ENCODE peak calls at places on chromosomes 4 and X, in nine cellular contexts. Y is ovary, O is tibial artery, Z is AG09309, R is stomach, G is psoas muscle, W is mucosa of descending colon, H is cardiac fibroblast, L is A549. E is an unnamed sample.

GRCh38 chr4:7183780-7184460 is 8.4 kb upstream of the SORCS2 start:
- DNase-seq in Y (no peak), O (peak), Z (no peak), R (no peak), G (no peak), W (no peak), H (no peak), L (no peak), E (no peak)

GRCh38 chr4:185359767-185360446 is 35.8 kb downstream of the LRP2BP start:
- DNase-seq in Y (no peak), O (no peak), Z (peak), R (no peak), G (no peak), W (no peak), H (peak), L (no peak), E (peak)

GRCh38 chr4:174136013-174136412 is 147.5 kb downstream of the FBXO8 start:
- DNase-seq in Y (no peak), O (no peak), Z (no peak), R (no peak), G (no peak), W (no peak), H (peak), L (no peak), E (peak)

GRCh38 chrX:47807548-47807947 is 29.2 kb upstream of the ZNF81 start:
- DNase-seq in Y (no peak), O (no peak), Z (no peak), R (no peak), G (no peak), W (no peak), H (no peak), L (no peak), E (peak)

GRCh38 chrX:10833299-10834169 is 213.1 kb upstream of the MID1 start:
- DNase-seq in Y (peak), O (peak), Z (no peak), R (peak), G (no peak), W (peak), H (peak), L (no peak), E (peak)

GRCh38 chrX:926070-926469 is 286.4 kb downstream of the CRLF2 start:
- DNase-seq in Y (no peak), O (no peak), Z (no peak), R (no peak), G (no peak), W (no peak), H (no peak), L (no peak), E (no peak)

GRCh38 chr4:100189820-100190642 is at the start of gene DDIT4L:
- DNase-seq in Y (peak), O (peak), Z (no peak), R (peak), G (peak), W (peak), H (peak), L (peak), E (peak)

GRCh38 chr4:129603241-129603931 is 507.4 kb downstream of the C4orf33 start:
- DNase-seq in Y (no peak), O (no peak), Z (no peak), R (no peak), G (no peak), W (no peak), H (no peak), L (no peak), E (no peak)

GRCh38 chrX:71282514-71283408 is 674 bp upstream of the NONO start:
- DNase-seq in Y (no peak), O (no peak), Z (no peak), R (no peak), G (no peak), W (no peak), H (peak), L (peak), E (no peak)

GRCh38 chr4:153427363-153428071 is 38.6 kb upstream of the TMEM131L start:
- DNase-seq in Y (no peak), O (no peak), Z (peak), R (no peak), G (no peak), W (no peak), H (peak), L (no peak), E (no peak)

GRCh38 chr4:145298885-145299284 is 118.5 kb upstream of the OTUD4 start:
- DNase-seq in Y (no peak), O (no peak), Z (no peak), R (peak), G (no peak), W (no peak), H (no peak), L (no peak), E (no peak)

GRCh38 chr4:181503800-181504364 is 739.3 kb upstream of the TENM3 start:
- DNase-seq in Y (no peak), O (no peak), Z (no peak), R (no peak), G (no peak), W (no peak), H (no peak), L (no peak), E (no peak)

GRCh38 chrX:106905064-106905708 is 2.0 kb upstream of the RIPPLY1 start:
- DNase-seq in Y (no peak), O (no peak), Z (no peak), R (no peak), G (no peak), W (no peak), H (no peak), L (no peak), E (no peak)

GRCh38 chrX:115988825-115989224 is 181.7 kb upstream of the AGTR2 start:
- DNase-seq in Y (no peak), O (no peak), Z (no peak), R (no peak), G (no peak), W (no peak), H (peak), L (no peak), E (peak)

GRCh38 chr4:56182356-56182755 is 204.9 kb downstream of the AASDH start:
- DNase-seq in Y (no peak), O (no peak), Z (no peak), R (no peak), G (no peak), W (no peak), H (peak), L (no peak), E (no peak)

GRCh38 chr4:122119739-122120138 is 32.4 kb upstream of the BLTP1 start:
- DNase-seq in Y (no peak), O (no peak), Z (no peak), R (no peak), G (no peak), W (no peak), H (no peak), L (no peak), E (no peak)

GRCh38 chr4:5338511-5338910 is 287.2 kb downstream of the STK32B start:
- DNase-seq in Y (no peak), O (no peak), Z (no peak), R (no peak), G (no peak), W (no peak), H (no peak), L (no peak), E (no peak)

GRCh38 chr4:42074294-42074693 is 78.2 kb downstream of the BEND4 start:
- DNase-seq in Y (no peak), O (no peak), Z (no peak), R (no peak), G (no peak), W (no peak), H (no peak), L (no peak), E (peak)

GRCh38 chr4:169220854-169221311 is 49.9 kb downstream of the SH3RF1 start:
- DNase-seq in Y (no peak), O (no peak), Z (no peak), R (no peak), G (no peak), W (no peak), H (no peak), L (no peak), E (peak)

GRCh38 chrX:16839852-16840460 is 30.2 kb downstream of the RBBP7 start:
- DNase-seq in Y (peak), O (no peak), Z (no peak), R (no peak), G (peak), W (no peak), H (peak), L (no peak), E (peak)

GRCh38 chr4:174340714-174341113 is 57.0 kb downstream of the CEP44 start:
- DNase-seq in Y (no peak), O (no peak), Z (peak), R (no peak), G (no peak), W (no peak), H (no peak), L (no peak), E (no peak)

GRCh38 chr4:124713213-124713592 is 671 bp upstream of the ANKRD50 start:
- DNase-seq in Y (peak), O (peak), Z (peak), R (peak), G (peak), W (peak), H (peak), L (peak), E (peak)

GRCh38 chr4:39754309-39754708 is 56.4 kb downstream of the UBE2K start:
- DNase-seq in Y (no peak), O (no peak), Z (no peak), R (no peak), G (no peak), W (no peak), H (no peak), L (no peak), E (no peak)

GRCh38 chrX:9911479-9911878 is 55.7 kb upstream of the CLDN34 start:
- DNase-seq in Y (no peak), O (no peak), Z (no peak), R (no peak), G (no peak), W (no peak), H (peak), L (no peak), E (peak)

GRCh38 chr4:100590308-100590707 is 72.5 kb upstream of the EMCN start:
- DNase-seq in Y (no peak), O (no peak), Z (no peak), R (no peak), G (no peak), W (no peak), H (no peak), L (no peak), E (no peak)

GRCh38 chrX:132561974-132562373 is 73.1 kb upstream of the MBNL3 start:
- DNase-seq in Y (no peak), O (no peak), Z (no peak), R (no peak), G (no peak), W (no peak), H (no peak), L (no peak), E (no peak)

GRCh38 chr4:6910340-6910959 is 824 bp downstream of the TBC1D14 start:
- DNase-seq in Y (no peak), O (no peak), Z (no peak), R (no peak), G (no peak), W (peak), H (no peak), L (peak), E (no peak)

GRCh38 chrX:57156397-57157049 is 19.3 kb upstream of the SPIN2A start:
- DNase-seq in Y (no peak), O (no peak), Z (peak), R (peak), G (no peak), W (peak), H (peak), L (no peak), E (peak)

GRCh38 chrX:23840674-23841073 is 57.7 kb downstream of the SAT1 start:
- DNase-seq in Y (no peak), O (no peak), Z (no peak), R (no peak), G (no peak), W (no peak), H (no peak), L (no peak), E (no peak)

GRCh38 chr4:46886711-46887110 is 22.3 kb downstream of the COX7B2 start:
- DNase-seq in Y (no peak), O (no peak), Z (no peak), R (no peak), G (no peak), W (no peak), H (peak), L (no peak), E (peak)

DNA sequence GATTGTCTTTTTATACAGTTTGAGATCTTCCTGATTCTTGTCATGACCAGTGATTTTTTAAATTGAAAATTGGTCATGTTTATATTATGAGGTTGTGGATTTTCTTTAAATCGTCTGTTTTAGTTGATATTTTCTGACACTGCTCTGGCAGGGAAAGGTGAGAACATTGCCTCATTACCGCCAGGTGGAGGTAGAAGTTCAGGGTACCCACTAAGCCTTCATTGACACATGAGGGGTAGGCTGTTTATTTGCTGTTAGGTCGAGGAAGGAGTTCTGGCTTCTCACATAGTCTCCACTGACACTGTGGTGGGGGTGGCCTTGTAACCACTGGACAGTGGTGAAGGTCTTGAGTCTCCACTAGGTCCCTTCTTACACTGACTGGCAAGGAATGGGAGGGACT is 117.6 kb upstream of the GPR101 start:
- DNase-seq in Y (no peak), O (no peak), Z (no peak), R (no peak), G (no peak), W (no peak), H (no peak), L (no peak), E (no peak)
- TF ChIP-seq CTCF in Y (no peak), O (no peak), Z (no peak), R (no peak), G (no peak), W (no peak), H (no peak), L (no peak), E (no peak)

GRCh38 chrX:134369576-134369975 is 90.4 kb upstream of the HPRT1 start:
- DNase-seq in Y (no peak), O (no peak), Z (no peak), R (no peak), G (no peak), W (no peak), H (no peak), L (no peak), E (no peak)
- H3K4me3 ChIP-seq in Y (no peak), O (no peak), Z (no peak), R (no peak), G (no peak), W (no peak), H (no peak), L (no peak), E (no peak)

GRCh38 chr4:68349361-68350360 is at the start of gene YTHDC1:
- DNase-seq in Y (peak), O (peak), Z (peak), R (peak), G (peak), W (peak), H (peak), L (peak), E (peak)
- TF ChIP-seq CTCF in Y (no peak), O (no peak), Z (no peak), R (no peak), G (no peak), W (no peak), H (no peak), L (no peak), E (no peak)

DNA sequence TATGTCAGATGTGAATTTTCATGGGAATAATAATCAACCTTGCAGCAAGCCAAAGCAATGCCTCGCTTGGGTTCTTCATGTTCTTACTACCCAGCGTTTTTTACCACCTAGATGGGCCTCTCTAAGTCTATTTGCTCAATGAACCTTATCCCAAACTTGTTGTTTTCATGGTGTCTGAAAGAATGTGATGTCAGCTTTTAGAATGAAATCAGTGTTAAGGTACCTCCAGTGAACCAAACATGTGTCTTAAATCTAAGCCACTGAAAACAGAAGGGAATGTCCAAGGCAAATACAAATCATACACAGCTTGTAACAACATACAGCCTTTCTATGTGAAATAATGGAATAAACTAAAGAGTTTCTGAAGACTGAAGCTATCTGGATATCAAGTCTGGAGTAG is 6.7 kb downstream of the EPGN start:
- DNase-seq in Y (no peak), O (no peak), Z (no peak), R (no peak), G (no peak), W (no peak), H (no peak), L (no peak), E (no peak)
- H3K4me3 ChIP-seq in Y (no peak), O (no peak), Z (no peak), R (no peak), G (no peak), W (no peak), H (no peak), L (no peak), E (no peak)